ENCODE peak calls at places on chromosomes 16 and 17, in four cellular contexts. One of them, this sample, is unnamed. For H3K36me3, the result is how much of the 10 kb centered on the place peaks cover.

GRCh38 chr16:72664122-72664479 is 383.8 kb downstream of the ZFHX3 start:
- DNase-seq in WERI-Rb-1: no peak
- DNase-seq in colonic mucosa: no peak
- DNase-seq in GM23338: peak
- DNase-seq in this sample: no peak

GRCh38 chr17:73015722-73016276 is 76.7 kb downstream of the SLC39A11 start:
- DNase-seq in GM23338: no peak
- DNase-seq in WERI-Rb-1: no peak
- DNase-seq in colonic mucosa: no peak
- DNase-seq in this sample: no peak

GRCh38 chr17:17684901-17685774 is 3.9 kb downstream of the RAI1 start:
- DNase-seq in GM23338: peak
- DNase-seq in WERI-Rb-1: no peak
- DNase-seq in colonic mucosa: no peak
- DNase-seq in this sample: no peak

GRCh38 chr17:83092931-83093330 is 13.5 kb downstream of the METRNL start:
- DNase-seq in GM23338: no peak
- DNase-seq in colonic mucosa: no peak
- DNase-seq in WERI-Rb-1: no peak
- DNase-seq in this sample: no peak

GRCh38 chr16:47370536-47370935 is 90.3 kb downstream of the ITFG1 start:
- DNase-seq in colonic mucosa: no peak
- DNase-seq in WERI-Rb-1: no peak
- DNase-seq in GM23338: no peak
- DNase-seq in this sample: no peak

GRCh38 chr17:81294512-81295030 is 536 bp downstream of the SLC38A10 start:
- DNase-seq in colonic mucosa: peak
- DNase-seq in WERI-Rb-1: no peak
- DNase-seq in GM23338: peak
- DNase-seq in this sample: peak

GRCh38 chr17:7841622-7842379 is 7.8 kb downstream of the KDM6B start:
- DNase-seq in WERI-Rb-1: peak
- DNase-seq in colonic mucosa: peak
- DNase-seq in GM23338: peak
- DNase-seq in this sample: peak

GRCh38 chr17:16911141-16911937 is 60.6 kb downstream of the TNFRSF13B start:
- DNase-seq in colonic mucosa: peak
- DNase-seq in WERI-Rb-1: no peak
- DNase-seq in GM23338: no peak
- DNase-seq in this sample: no peak

GRCh38 chr16:88941051-88941932 is 35.7 kb downstream of the CBFA2T3 start:
- DNase-seq in WERI-Rb-1: peak
- DNase-seq in GM23338: peak
- DNase-seq in colonic mucosa: no peak
- DNase-seq in this sample: peak

GRCh38 chr17:40107266-40107980 is 7.0 kb upstream of the NR1D1 start:
- DNase-seq in GM23338: no peak
- DNase-seq in WERI-Rb-1: no peak
- DNase-seq in colonic mucosa: no peak
- DNase-seq in this sample: no peak

GRCh38 chr17:41456206-41456605 is 11.0 kb downstream of the KRT32 start:
- DNase-seq in WERI-Rb-1: no peak
- DNase-seq in colonic mucosa: no peak
- DNase-seq in GM23338: peak
- DNase-seq in this sample: no peak

GRCh38 chr17:16493470-16494048 is 1.6 kb upstream of the LRRC75A start:
- DNase-seq in colonic mucosa: no peak
- DNase-seq in GM23338: no peak
- DNase-seq in WERI-Rb-1: no peak
- DNase-seq in this sample: no peak

GRCh38 chr17:37375685-37376084 is at the start of gene C17orf78:
- DNase-seq in colonic mucosa: no peak
- DNase-seq in GM23338: no peak
- DNase-seq in WERI-Rb-1: no peak
- DNase-seq in this sample: no peak

GRCh38 chr17:42039794-42040763 is 10.3 kb downstream of the C17orf113 start:
- DNase-seq in colonic mucosa: no peak
- DNase-seq in WERI-Rb-1: no peak
- DNase-seq in GM23338: no peak
- DNase-seq in this sample: no peak

GRCh38 chr17:65121916-65122821 is 15.0 kb upstream of the RGS9 start:
- DNase-seq in GM23338: no peak
- DNase-seq in colonic mucosa: no peak
- DNase-seq in WERI-Rb-1: no peak
- DNase-seq in this sample: no peak

GRCh38 chr16:52469775-52470174 is 77.2 kb downstream of the TOX3 start:
- DNase-seq in colonic mucosa: no peak
- DNase-seq in GM23338: peak
- DNase-seq in WERI-Rb-1: no peak
- DNase-seq in this sample: no peak

GRCh38 chr17:20159406-20160075 is 150.4 kb downstream of the SPECC1 start:
- DNase-seq in WERI-Rb-1: no peak
- DNase-seq in colonic mucosa: no peak
- DNase-seq in GM23338: no peak
- DNase-seq in this sample: no peak

GRCh38 chr17:49388290-49388640 is 26.2 kb upstream of the ZNF652 start:
- DNase-seq in WERI-Rb-1: no peak
- DNase-seq in colonic mucosa: no peak
- DNase-seq in GM23338: no peak
- DNase-seq in this sample: no peak

GRCh38 chr16:88007321-88007731 is 56.1 kb downstream of the BANP start:
- DNase-seq in WERI-Rb-1: no peak
- DNase-seq in GM23338: no peak
- DNase-seq in colonic mucosa: no peak
- DNase-seq in this sample: no peak

GRCh38 chr17:78168906-78169793 is 769 bp downstream of the SYNGR2 start:
- DNase-seq in colonic mucosa: peak
- DNase-seq in WERI-Rb-1: peak
- DNase-seq in GM23338: peak
- DNase-seq in this sample: peak

GRCh38 chr16:85192233-85192632 is 80.0 kb upstream of the CIBAR2 start:
- DNase-seq in GM23338: no peak
- DNase-seq in colonic mucosa: no peak
- DNase-seq in WERI-Rb-1: no peak
- DNase-seq in this sample: no peak

GRCh38 chr16:65754799-65755691 is 611.4 kb upstream of the CDH5 start:
- DNase-seq in WERI-Rb-1: peak
- DNase-seq in GM23338: no peak
- DNase-seq in colonic mucosa: peak
- DNase-seq in this sample: no peak

GRCh38 chr17:81416612-81417011 is 21.4 kb downstream of the BAHCC1 start:
- DNase-seq in colonic mucosa: peak
- DNase-seq in GM23338: no peak
- DNase-seq in WERI-Rb-1: no peak
- DNase-seq in this sample: no peak

GRCh38 chr16:48318630-48319029 is 66.6 kb downstream of the SIAH1 start:
- DNase-seq in GM23338: peak
- DNase-seq in colonic mucosa: no peak
- DNase-seq in WERI-Rb-1: no peak
- DNase-seq in this sample: no peak

GRCh38 chr16:3142327-3142726 is 7.5 kb downstream of the ZNF213 start:
- DNase-seq in GM23338: no peak
- DNase-seq in WERI-Rb-1: no peak
- DNase-seq in colonic mucosa: no peak
- DNase-seq in this sample: no peak

GRCh38 chr17:77825621-77826020 is 132.9 kb upstream of the TNRC6C start:
- DNase-seq in GM23338: no peak
- DNase-seq in WERI-Rb-1: no peak
- DNase-seq in colonic mucosa: no peak
- DNase-seq in this sample: no peak

GRCh38 chr17:1012823-1013728 is 16.1 kb downstream of the TIMM22 start:
- DNase-seq in WERI-Rb-1: no peak
- DNase-seq in colonic mucosa: no peak
- DNase-seq in GM23338: no peak
- DNase-seq in this sample: no peak

GRCh38 chr16:54284319-54284930 is 2.2 kb downstream of the IRX3 start:
- DNase-seq in colonic mucosa: no peak
- DNase-seq in WERI-Rb-1: peak
- DNase-seq in GM23338: peak
- DNase-seq in this sample: peak

GRCh38 chr17:39576187-39576586 is 31.5 kb downstream of the NEUROD2 start:
- DNase-seq in GM23338: peak
- DNase-seq in WERI-Rb-1: no peak
- DNase-seq in colonic mucosa: no peak
- DNase-seq in this sample: no peak

GRCh38 chr16:88864099-88864498 is 2.4 kb downstream of the PABPN1L start:
- DNase-seq in WERI-Rb-1: no peak
- DNase-seq in GM23338: no peak
- DNase-seq in colonic mucosa: no peak
- DNase-seq in this sample: no peak

GRCh38 chr16:4661661-4662060 is 31.7 kb upstream of the NUDT16L1 start:
- DNase-seq in WERI-Rb-1: no peak
- DNase-seq in colonic mucosa: no peak
- DNase-seq in GM23338: no peak
- DNase-seq in this sample: no peak

GRCh38 chr16:426115-426905 is 861 bp downstream of the RAB11FIP3 start:
- DNase-seq in colonic mucosa: peak
- DNase-seq in WERI-Rb-1: peak
- DNase-seq in GM23338: peak
- DNase-seq in this sample: peak

GRCh38 chr17:75878174-75878998 is at the start of gene TRIM47:
- DNase-seq in colonic mucosa: peak
- DNase-seq in GM23338: peak
- DNase-seq in WERI-Rb-1: peak
- DNase-seq in this sample: peak

GRCh38 chr16:58200398-58200797 is 2.5 kb upstream of the CSNK2A2 start:
- DNase-seq in colonic mucosa: no peak
- DNase-seq in GM23338: no peak
- DNase-seq in WERI-Rb-1: no peak
- DNase-seq in this sample: no peak

GRCh38 chr16:58198739-58199411 is 969 bp upstream of the CSNK2A2 start:
- DNase-seq in colonic mucosa: no peak
- DNase-seq in GM23338: peak
- DNase-seq in WERI-Rb-1: no peak
- DNase-seq in this sample: no peak

GRCh38 chr16:58196898-58197313 is 1.0 kb downstream of the CSNK2A2 start:
- DNase-seq in GM23338: peak
- DNase-seq in colonic mucosa: no peak
- DNase-seq in WERI-Rb-1: no peak
- DNase-seq in this sample: no peak

GRCh38 chr16:58197314-58198012 is 443 bp downstream of the CSNK2A2 start:
- DNase-seq in colonic mucosa: no peak
- DNase-seq in WERI-Rb-1: no peak
- DNase-seq in GM23338: peak
- DNase-seq in this sample: no peak

GRCh38 chr16:58198022-58198683 is at the start of gene CSNK2A2:
- DNase-seq in GM23338: peak
- DNase-seq in colonic mucosa: peak
- DNase-seq in WERI-Rb-1: peak
- DNase-seq in this sample: peak
- TF ChIP-seq CTCF in GM23338: no peak
- TF ChIP-seq CTCF in colonic mucosa: no peak
- TF ChIP-seq CTCF in WERI-Rb-1: peak
- TF ChIP-seq CTCF in this sample: peak

GRCh38 chr16:29198231-29198630 is 208.3 kb downstream of the NPIPB11 start:
- DNase-seq in GM23338: no peak
- DNase-seq in WERI-Rb-1: no peak
- DNase-seq in colonic mucosa: no peak
- DNase-seq in this sample: no peak
- H3K36me3 ChIP-seq in GM23338: under half
- H3K36me3 ChIP-seq in WERI-Rb-1: under half
- H3K36me3 ChIP-seq in colonic mucosa: under half
- H3K36me3 ChIP-seq in this sample: under half

DNA sequence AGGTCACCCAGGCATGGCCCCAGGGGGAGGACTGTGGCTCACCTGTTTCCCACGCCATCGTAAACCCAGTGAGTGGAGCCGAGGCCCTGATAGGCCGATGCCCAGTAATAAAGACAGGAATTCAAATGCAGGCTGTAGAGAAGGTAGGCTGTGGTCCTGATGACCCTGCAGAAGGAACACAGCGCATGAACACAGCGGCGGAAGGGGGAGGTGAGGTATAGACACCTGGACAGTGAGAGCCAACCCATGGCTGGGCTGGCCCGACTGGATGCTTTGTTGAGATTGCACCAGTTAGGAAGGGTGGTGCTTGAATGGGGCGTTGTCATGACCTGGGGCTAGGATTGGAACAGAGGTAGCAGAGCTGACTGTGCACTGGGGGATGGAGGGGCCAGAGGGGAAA is 59.2 kb downstream of the CNGB1 start:
- DNase-seq in GM23338: no peak
- DNase-seq in colonic mucosa: no peak
- DNase-seq in WERI-Rb-1: no peak
- DNase-seq in this sample: peak
- TF ChIP-seq CTCF in GM23338: no peak
- TF ChIP-seq CTCF in colonic mucosa: no peak
- TF ChIP-seq CTCF in WERI-Rb-1: no peak
- TF ChIP-seq CTCF in this sample: no peak

DNA sequence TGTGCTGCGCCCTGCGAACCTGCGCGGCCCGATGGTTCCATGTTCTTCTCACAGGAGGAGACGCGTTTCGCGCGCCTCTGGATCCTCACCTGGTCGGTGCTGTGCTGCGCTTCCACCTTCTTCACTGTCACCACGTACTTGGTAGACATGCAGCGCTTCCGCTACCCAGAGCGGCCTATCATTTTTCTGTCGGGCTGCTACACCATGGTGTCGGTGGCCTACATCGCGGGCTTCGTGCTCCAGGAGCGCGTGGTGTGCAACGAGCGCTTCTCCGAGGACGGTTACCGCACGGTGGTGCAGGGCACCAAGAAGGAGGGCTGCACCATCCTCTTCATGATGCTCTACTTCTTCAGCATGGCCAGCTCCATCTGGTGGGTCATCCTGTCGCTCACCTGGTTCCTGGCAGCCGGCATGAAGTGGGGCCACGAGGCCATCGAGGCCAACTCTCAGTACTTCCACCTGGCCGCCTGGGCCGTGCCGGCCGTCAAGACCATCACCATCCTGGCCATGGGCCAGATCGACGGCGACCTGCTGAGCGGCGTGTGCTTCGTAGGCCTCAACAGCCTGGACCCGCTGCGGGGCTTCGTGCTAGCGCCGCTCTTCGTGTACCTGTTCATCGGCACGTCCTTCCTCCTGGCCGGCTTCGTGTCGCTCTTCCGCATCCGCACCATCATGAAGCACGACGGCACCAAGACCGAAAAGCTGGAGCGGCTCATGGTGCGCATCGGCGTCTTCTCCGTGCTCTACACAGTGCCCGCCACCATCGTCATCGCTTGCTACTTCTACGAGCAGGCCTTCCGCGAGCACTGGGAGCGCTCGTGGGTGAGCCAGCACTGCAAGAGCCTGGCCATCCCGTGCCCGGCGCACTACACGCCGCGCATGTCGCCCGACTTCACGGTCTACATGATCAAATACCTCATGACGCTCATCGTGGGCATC is 1.3 kb downstream of the FZD2 start:
- DNase-seq in WERI-Rb-1: no peak
- DNase-seq in GM23338: peak
- DNase-seq in colonic mucosa: no peak
- DNase-seq in this sample: no peak
- H3K36me3 ChIP-seq in WERI-Rb-1: under half
- H3K36me3 ChIP-seq in GM23338: under half
- H3K36me3 ChIP-seq in colonic mucosa: under half
- H3K36me3 ChIP-seq in this sample: under half

GRCh38 chr17:28717578-28718316 is at the start of gene RAB34:
- DNase-seq in GM23338: peak
- DNase-seq in WERI-Rb-1: no peak
- DNase-seq in colonic mucosa: peak
- DNase-seq in this sample: peak
- TF ChIP-seq CTCF in GM23338: peak
- TF ChIP-seq CTCF in WERI-Rb-1: no peak
- TF ChIP-seq CTCF in colonic mucosa: no peak
- TF ChIP-seq CTCF in this sample: no peak